ENCODE peak calls at places on chromosomes 6 and 20, in four cellular contexts. One of them, this sample, is unnamed. For H3K4me1 and H3K27me3, the result is how much of the 10 kb centered on the place peaks cover.

GRCh38 chr6:23728707-23729106 is 397.3 kb upstream of the NRSN1 start:
- DNase-seq in heart right ventricle: no peak
- DNase-seq in suprapubic skin: no peak
- DNase-seq in GM12878: no peak
- DNase-seq in this sample: no peak

GRCh38 chr20:22819134-22819533 is 216.0 kb upstream of the SSTR4 start:
- DNase-seq in heart right ventricle: no peak
- DNase-seq in suprapubic skin: no peak
- DNase-seq in GM12878: no peak
- DNase-seq in this sample: no peak

GRCh38 chr6:108677357-108677756 is 116.6 kb downstream of the FOXO3 start:
- DNase-seq in heart right ventricle: no peak
- DNase-seq in suprapubic skin: no peak
- DNase-seq in GM12878: no peak
- DNase-seq in this sample: no peak

GRCh38 chr6:88403486-88403885 is 237.3 kb upstream of the CNR1 start:
- DNase-seq in heart right ventricle: no peak
- DNase-seq in suprapubic skin: no peak
- DNase-seq in GM12878: no peak
- DNase-seq in this sample: no peak

GRCh38 chr20:36862857-36863668 is 12.9 kb upstream of the TLDC2 start:
- DNase-seq in heart right ventricle: no peak
- DNase-seq in suprapubic skin: no peak
- DNase-seq in GM12878: no peak
- DNase-seq in this sample: no peak

GRCh38 chr6:21601932-21602390 is 8.4 kb downstream of the SOX4 start:
- DNase-seq in heart right ventricle: no peak
- DNase-seq in suprapubic skin: no peak
- DNase-seq in GM12878: no peak
- DNase-seq in this sample: no peak

GRCh38 chr6:106185626-106186025 is 99.5 kb downstream of the PRDM1 start:
- DNase-seq in heart right ventricle: no peak
- DNase-seq in suprapubic skin: no peak
- DNase-seq in GM12878: no peak
- DNase-seq in this sample: no peak

GRCh38 chr6:33860706-33861474 is 57.1 kb upstream of the MLN start:
- DNase-seq in heart right ventricle: no peak
- DNase-seq in suprapubic skin: no peak
- DNase-seq in GM12878: no peak
- DNase-seq in this sample: peak

GRCh38 chr6:169428532-169428931 is 174.9 kb upstream of the THBS2 start:
- DNase-seq in heart right ventricle: no peak
- DNase-seq in suprapubic skin: no peak
- DNase-seq in GM12878: no peak
- DNase-seq in this sample: no peak

GRCh38 chr20:41047975-41048305 is 19.3 kb downstream of the TOP1 start:
- DNase-seq in heart right ventricle: no peak
- DNase-seq in suprapubic skin: no peak
- DNase-seq in GM12878: no peak
- DNase-seq in this sample: no peak

GRCh38 chr20:58876437-58876836 is 23.9 kb downstream of the GNAS start:
- DNase-seq in heart right ventricle: no peak
- DNase-seq in suprapubic skin: no peak
- DNase-seq in GM12878: no peak
- DNase-seq in this sample: no peak

GRCh38 chr6:139708342-139709199 is 334.1 kb upstream of the CITED2 start:
- DNase-seq in heart right ventricle: no peak
- DNase-seq in suprapubic skin: no peak
- DNase-seq in GM12878: no peak
- DNase-seq in this sample: no peak

DNA sequence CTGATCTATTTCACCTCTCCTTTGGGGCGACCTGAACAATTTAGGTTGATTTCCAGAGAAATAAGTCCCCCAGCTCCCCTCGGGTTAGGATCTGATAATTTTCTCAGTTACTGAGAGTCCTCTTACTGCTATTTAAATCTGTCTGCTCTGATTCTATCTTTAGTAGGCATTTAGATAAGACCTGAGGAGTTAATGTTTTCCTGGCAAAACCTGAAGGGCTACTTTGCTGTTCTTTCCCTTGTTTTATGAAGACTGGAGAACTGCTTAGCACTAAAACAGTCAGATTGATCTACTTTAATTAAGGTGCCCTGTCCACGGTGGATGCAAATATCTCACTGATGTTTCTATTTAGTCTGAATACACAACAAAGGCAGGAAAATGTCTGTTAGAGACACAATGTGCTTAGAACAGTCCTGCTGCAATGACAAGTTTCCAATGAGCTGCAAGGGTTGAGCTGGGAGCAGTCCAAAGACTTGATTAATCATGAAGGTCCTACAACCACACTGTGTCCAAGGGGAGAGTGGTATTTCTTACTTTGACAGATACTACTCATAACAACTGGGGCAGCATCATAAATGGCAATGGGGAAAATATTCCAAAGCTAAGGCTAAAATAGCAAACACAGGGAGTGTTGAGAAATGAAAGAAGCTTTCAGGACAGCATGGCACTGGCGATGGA is 15.7 kb downstream of the ADTRP start:
- DNase-seq in heart right ventricle: no peak
- DNase-seq in suprapubic skin: no peak
- DNase-seq in GM12878: no peak
- DNase-seq in this sample: no peak
- H3K4me1 ChIP-seq in heart right ventricle: under half
- H3K4me1 ChIP-seq in suprapubic skin: under half
- H3K4me1 ChIP-seq in GM12878: under half
- H3K4me1 ChIP-seq in this sample: under half

GRCh38 chr6:143698329-143698728 is 20.6 kb downstream of the PHACTR2 start:
- DNase-seq in heart right ventricle: no peak
- DNase-seq in suprapubic skin: no peak
- DNase-seq in GM12878: no peak
- DNase-seq in this sample: no peak
- H3K27me3 ChIP-seq in heart right ventricle: under half
- H3K27me3 ChIP-seq in suprapubic skin: under half
- H3K27me3 ChIP-seq in GM12878: under half
- H3K27me3 ChIP-seq in this sample: under half

GRCh38 chr6:87198496-87198895 is 43.1 kb downstream of the ZNF292 start:
- DNase-seq in heart right ventricle: no peak
- DNase-seq in suprapubic skin: no peak
- DNase-seq in GM12878: no peak
- DNase-seq in this sample: no peak
- H3K4me3 ChIP-seq in heart right ventricle: no peak
- H3K4me3 ChIP-seq in suprapubic skin: no peak
- H3K4me3 ChIP-seq in GM12878: no peak
- H3K4me3 ChIP-seq in this sample: no peak

DNA sequence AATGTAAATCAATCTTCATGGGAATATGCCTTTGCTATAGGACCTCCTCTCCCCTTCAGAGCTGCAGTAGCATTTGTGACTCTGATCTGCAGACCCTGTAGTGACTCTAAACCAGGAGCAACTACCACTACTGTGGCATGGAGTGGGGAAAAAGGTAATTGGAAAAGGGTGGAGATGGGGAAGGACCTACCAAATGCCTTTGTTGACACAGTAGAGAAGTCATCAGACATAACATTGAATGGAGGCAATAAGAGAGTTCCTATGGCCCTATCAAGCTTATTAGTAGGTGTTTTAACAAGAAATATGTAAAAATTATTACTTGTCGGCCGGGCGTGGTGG is 4.7 kb downstream of the HSPA1A start:
- DNase-seq in heart right ventricle: no peak
- DNase-seq in suprapubic skin: no peak
- DNase-seq in GM12878: no peak
- DNase-seq in this sample: no peak
- H3K4me1 ChIP-seq in heart right ventricle: under half
- H3K4me1 ChIP-seq in suprapubic skin: half or more
- H3K4me1 ChIP-seq in GM12878: under half
- H3K4me1 ChIP-seq in this sample: under half

GRCh38 chr6:12483712-12484111 is 193.6 kb downstream of the EDN1 start:
- DNase-seq in heart right ventricle: no peak
- DNase-seq in suprapubic skin: no peak
- DNase-seq in GM12878: peak
- DNase-seq in this sample: no peak

GRCh38 chr6:12485837-12486236 is 195.7 kb downstream of the EDN1 start:
- DNase-seq in heart right ventricle: no peak
- DNase-seq in suprapubic skin: no peak
- DNase-seq in GM12878: no peak
- DNase-seq in this sample: no peak

GRCh38 chr6:12482386-12482785 is 192.2 kb downstream of the EDN1 start:
- DNase-seq in heart right ventricle: no peak
- DNase-seq in suprapubic skin: no peak
- DNase-seq in GM12878: no peak
- DNase-seq in this sample: no peak

GRCh38 chr6:12485226-12485764 is 195.1 kb downstream of the EDN1 start:
- DNase-seq in heart right ventricle: no peak
- DNase-seq in suprapubic skin: no peak
- DNase-seq in GM12878: no peak
- DNase-seq in this sample: no peak

GRCh38 chr6:12484519-12484918 is 194.4 kb downstream of the EDN1 start:
- DNase-seq in heart right ventricle: no peak
- DNase-seq in suprapubic skin: no peak
- DNase-seq in GM12878: no peak
- DNase-seq in this sample: no peak
- H3K27me3 ChIP-seq in heart right ventricle: under half
- H3K27me3 ChIP-seq in suprapubic skin: under half
- H3K27me3 ChIP-seq in GM12878: under half
- H3K27me3 ChIP-seq in this sample: under half

GRCh38 chr20:25761596-25761995 is 64.9 kb upstream of the ZNF337 start:
- DNase-seq in heart right ventricle: no peak
- DNase-seq in suprapubic skin: no peak
- DNase-seq in GM12878: no peak
- DNase-seq in this sample: no peak
- H3K4me3 ChIP-seq in heart right ventricle: no peak
- H3K4me3 ChIP-seq in suprapubic skin: no peak
- H3K4me3 ChIP-seq in GM12878: no peak
- H3K4me3 ChIP-seq in this sample: no peak

DNA sequence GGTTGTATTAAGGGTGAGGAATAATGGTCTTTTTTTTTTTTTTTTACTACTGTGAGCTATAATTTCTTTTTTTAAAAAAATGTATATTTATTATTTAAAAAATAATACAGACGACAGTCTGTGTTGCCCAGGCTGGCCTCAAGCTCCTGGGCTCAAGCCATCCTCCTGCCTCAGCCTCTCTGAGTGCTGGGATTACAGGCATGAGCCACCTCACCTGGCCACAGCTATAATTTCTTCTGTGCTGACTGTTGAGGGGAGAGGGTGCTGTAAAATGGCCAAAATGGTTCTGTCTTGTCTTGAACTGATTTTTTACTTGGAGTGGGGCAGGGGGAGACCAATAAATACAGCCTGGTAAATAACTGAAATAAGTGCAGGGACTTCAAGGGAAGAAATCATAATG is 3.6 kb downstream of the SRSF3 start:
- DNase-seq in heart right ventricle: no peak
- DNase-seq in suprapubic skin: peak
- DNase-seq in GM12878: no peak
- DNase-seq in this sample: no peak
- H3K4me1 ChIP-seq in heart right ventricle: under half
- H3K4me1 ChIP-seq in suprapubic skin: half or more
- H3K4me1 ChIP-seq in GM12878: under half
- H3K4me1 ChIP-seq in this sample: under half

DNA sequence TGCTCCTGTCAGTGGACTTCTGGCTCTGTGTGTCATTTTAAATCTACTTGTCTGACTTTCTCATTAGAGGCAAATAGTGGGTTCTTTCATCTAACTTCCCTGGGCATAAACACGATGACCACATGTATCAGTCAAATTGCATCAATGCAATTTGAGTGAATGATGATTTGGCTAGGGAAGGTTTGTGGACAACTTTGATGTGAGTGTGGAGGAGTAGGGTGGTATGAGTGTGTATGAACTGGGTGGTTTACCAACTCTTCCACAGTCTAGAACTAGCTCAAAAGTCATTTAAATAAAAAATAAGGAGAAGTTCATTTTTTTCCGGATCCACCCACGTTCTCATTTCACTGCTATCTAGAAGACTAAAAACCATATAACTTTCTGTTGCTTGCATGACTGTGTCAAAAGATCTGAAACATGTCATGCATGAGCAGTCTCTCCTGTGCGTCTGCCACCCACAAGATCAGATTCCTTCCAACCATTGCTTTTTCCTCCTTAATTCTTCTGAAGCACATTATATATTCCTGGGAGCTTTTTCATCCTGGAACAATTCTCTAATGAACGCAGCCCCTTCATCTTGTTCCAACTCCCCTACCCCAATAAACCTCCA is 23.6 kb downstream of the SLC35D3 start:
- DNase-seq in heart right ventricle: no peak
- DNase-seq in suprapubic skin: no peak
- DNase-seq in GM12878: no peak
- DNase-seq in this sample: no peak
- H3K27me3 ChIP-seq in heart right ventricle: under half
- H3K27me3 ChIP-seq in suprapubic skin: under half
- H3K27me3 ChIP-seq in GM12878: under half
- H3K27me3 ChIP-seq in this sample: under half

GRCh38 chr20:63497946-63498935 is 642 bp downstream of the EEF1A2 start:
- DNase-seq in heart right ventricle: no peak
- DNase-seq in suprapubic skin: peak
- DNase-seq in GM12878: no peak
- DNase-seq in this sample: peak
- H3K4me3 ChIP-seq in heart right ventricle: peak
- H3K4me3 ChIP-seq in suprapubic skin: peak
- H3K4me3 ChIP-seq in GM12878: no peak
- H3K4me3 ChIP-seq in this sample: no peak

GRCh38 chr6:137229075-137229759 is 10.0 kb upstream of the IFNGR1 start:
- DNase-seq in heart right ventricle: no peak
- DNase-seq in suprapubic skin: no peak
- DNase-seq in GM12878: no peak
- DNase-seq in this sample: no peak
- H3K4me1 ChIP-seq in heart right ventricle: under half
- H3K4me1 ChIP-seq in suprapubic skin: under half
- H3K4me1 ChIP-seq in GM12878: half or more
- H3K4me1 ChIP-seq in this sample: under half

This sample was measured in right lobe of liver.